ENCODE peak calls at places on chromosomes 7 and 10, in nine cellular contexts. O, V, X, D, Z, R, U, C and M are unnamed samples.

GRCh38 chr10:97475936-97476594 is 22.2 kb downstream of the MMS19 start:
- DNase-seq in O (no peak), V (no peak), X (no peak), D (no peak), Z (peak), R (no peak), U (no peak), C (peak), M (peak)

GRCh38 chr10:29057712-29058426 is 231.0 kb upstream of the LYZL1 start:
- DNase-seq in O (no peak), V (no peak), X (no peak), D (peak), Z (no peak), R (no peak), U (no peak), C (peak), M (no peak)

GRCh38 chr7:102439963-102440795 is 6.8 kb downstream of the ORAI2 start:
- DNase-seq in O (peak), V (no peak), X (no peak), D (peak), Z (peak), R (no peak), U (peak), C (peak), M (no peak)

GRCh38 chr10:10118131-10118530 is 899.5 kb upstream of the CELF2 start:
- DNase-seq in O (no peak), V (no peak), X (no peak), D (no peak), Z (no peak), R (no peak), U (no peak), C (no peak), M (no peak)

GRCh38 chr7:15780271-15780670 is 93.8 kb upstream of the MEOX2 start:
- DNase-seq in O (no peak), V (no peak), X (no peak), D (no peak), Z (peak), R (no peak), U (no peak), C (peak), M (no peak)

GRCh38 chr7:134520130-134520529 is 7.2 kb upstream of the AKR1B10 start:
- DNase-seq in O (peak), V (no peak), X (no peak), D (no peak), Z (peak), R (no peak), U (peak), C (no peak), M (no peak)

GRCh38 chr7:129748710-129749109 is 137.2 kb downstream of the NRF1 start:
- DNase-seq in O (no peak), V (no peak), X (no peak), D (no peak), Z (peak), R (no peak), U (no peak), C (no peak), M (peak)

GRCh38 chr10:938954-939678 is 7.6 kb upstream of the LARP4B start:
- DNase-seq in O (peak), V (no peak), X (no peak), D (no peak), Z (peak), R (no peak), U (no peak), C (no peak), M (no peak)

GRCh38 chr7:123329988-123330643 is 130.3 kb upstream of the SLC13A1 start:
- DNase-seq in O (no peak), V (no peak), X (no peak), D (no peak), Z (no peak), R (no peak), U (no peak), C (no peak), M (no peak)

GRCh38 chr7:23419160-23419559 is 51.1 kb downstream of the IGF2BP3 start:
- DNase-seq in O (no peak), V (no peak), X (no peak), D (no peak), Z (no peak), R (no peak), U (no peak), C (no peak), M (no peak)

GRCh38 chr7:50970092-50970491 is 187.4 kb upstream of the GRB10 start:
- DNase-seq in O (no peak), V (no peak), X (no peak), D (peak), Z (no peak), R (no peak), U (no peak), C (no peak), M (no peak)

GRCh38 chr10:15321431-15322321 is 49.4 kb downstream of the FAM171A1 start:
- DNase-seq in O (peak), V (no peak), X (no peak), D (no peak), Z (peak), R (no peak), U (no peak), C (peak), M (no peak)

GRCh38 chr7:44184221-44184873 is 4.9 kb downstream of the GCK start:
- DNase-seq in O (peak), V (no peak), X (no peak), D (no peak), Z (peak), R (no peak), U (peak), C (peak), M (no peak)

GRCh38 chr7:24982917-24983316 is 2.9 kb upstream of the OSBPL3 start:
- DNase-seq in O (no peak), V (no peak), X (no peak), D (no peak), Z (peak), R (no peak), U (peak), C (no peak), M (peak)

GRCh38 chr10:102565793-102566192 is 62.0 kb downstream of the SUFU start:
- DNase-seq in O (no peak), V (no peak), X (no peak), D (no peak), Z (no peak), R (no peak), U (no peak), C (no peak), M (peak)

GRCh38 chr10:480928-481551 is 208.4 kb downstream of the DIP2C start:
- DNase-seq in O (no peak), V (no peak), X (no peak), D (peak), Z (no peak), R (no peak), U (no peak), C (peak), M (no peak)

GRCh38 chr10:124015991-124016390 is 77.4 kb downstream of the CHST15 start:
- DNase-seq in O (no peak), V (no peak), X (no peak), D (no peak), Z (no peak), R (no peak), U (no peak), C (no peak), M (no peak)

GRCh38 chr7:2812831-2813230 is 31.3 kb downstream of the GNA12 start:
- DNase-seq in O (no peak), V (no peak), X (no peak), D (no peak), Z (no peak), R (no peak), U (no peak), C (no peak), M (no peak)

GRCh38 chr10:72186213-72186612 is 29.6 kb upstream of the ANAPC16 start:
- DNase-seq in O (no peak), V (no peak), X (no peak), D (no peak), Z (peak), R (no peak), U (no peak), C (no peak), M (no peak)

GRCh38 chr7:19772323-19772722 is 1.1 kb downstream of the TMEM196 start:
- DNase-seq in O (no peak), V (no peak), X (no peak), D (no peak), Z (no peak), R (no peak), U (no peak), C (peak), M (no peak)

GRCh38 chr10:12081879-12082560 is 13.3 kb downstream of the DHTKD1 start:
- DNase-seq in O (peak), V (no peak), X (no peak), D (no peak), Z (peak), R (no peak), U (peak), C (peak), M (no peak)

GRCh38 chr10:7819126-7819470 is 793 bp downstream of the TAF3 start:
- DNase-seq in O (peak), V (no peak), X (peak), D (peak), Z (peak), R (peak), U (peak), C (peak), M (peak)